ENCODE peak calls at places on chromosomes 6 and 20, in ten cellular contexts. J is CD8-positive, alpha-beta memory T cell; M is uterus; R is CD4-positive, CD25-positive, alpha-beta regulatory T cell; L is heart right ventricle; F is GM23338; I is pancreas; C is HCT116; Y is adrenal gland; Z is CD4-positive, alpha-beta memory T cell. K is an unnamed sample.
A peak's percentile ranks its signal among the peaks of the same experiment; 100 is the strongest.

GRCh38 chr6:158853072-158853871 is 34.1 kb upstream of the EZR start:
- DNase-seq in J (peak; percentile 96), M (peak; percentile 23), R (peak; percentile 84), L (no peak), F (peak; percentile 99), I (peak; percentile 93), C (peak; percentile 97), Y (peak; percentile 73), Z (peak; percentile 87), K (peak; percentile 74)

GRCh38 chr6:127972815-127973214 is 72.0 kb upstream of the THEMIS start:
- DNase-seq in J (peak; percentile 55), M (no peak), R (no peak), L (no peak), F (no peak), I (no peak), C (no peak), Y (no peak), Z (no peak), K (no peak)

GRCh38 chr20:39479196-39479810 is 517.2 kb downstream of the DHX35 start:
- DNase-seq in J (no peak), M (no peak), R (no peak), L (no peak), F (no peak), I (no peak), C (no peak), Y (no peak), Z (no peak), K (no peak)

GRCh38 chr6:109446072-109446471 is 5.5 kb downstream of the SMPD2 start:
- DNase-seq in J (no peak), M (no peak), R (no peak), L (no peak), F (no peak), I (no peak), C (no peak), Y (no peak), Z (no peak), K (no peak)

GRCh38 chr6:156852858-156853216 is 75.7 kb downstream of the ARID1B start:
- DNase-seq in J (no peak), M (no peak), R (no peak), L (no peak), F (peak; percentile 85), I (no peak), C (no peak), Y (no peak), Z (no peak), K (peak; percentile 45)

GRCh38 chr20:50003253-50003656 is 20.5 kb downstream of the SNAI1 start:
- DNase-seq in J (no peak), M (no peak), R (no peak), L (no peak), F (no peak), I (no peak), C (no peak), Y (no peak), Z (no peak), K (no peak)

GRCh38 chr6:126721581-126722145 is 381.7 kb downstream of the CENPW start:
- DNase-seq in J (no peak), M (no peak), R (no peak), L (no peak), F (no peak), I (no peak), C (peak; percentile 49), Y (no peak), Z (no peak), K (no peak)

GRCh38 chr6:2412731-2413130 is 167.3 kb upstream of the GMDS start:
- DNase-seq in J (no peak), M (no peak), R (no peak), L (no peak), F (no peak), I (no peak), C (no peak), Y (no peak), Z (no peak), K (no peak)

GRCh38 chr6:38248500-38249234 is 391.1 kb downstream of the BTBD9 start:
- DNase-seq in J (no peak), M (no peak), R (no peak), L (no peak), F (no peak), I (no peak), C (no peak), Y (no peak), Z (no peak), K (no peak)

GRCh38 chr6:82144007-82144851 is 103.3 kb downstream of the IBTK start:
- DNase-seq in J (no peak), M (peak; percentile 13), R (no peak), L (peak; percentile 53), F (no peak), I (peak; percentile 17), C (peak; percentile 75), Y (peak; percentile 80), Z (no peak), K (peak; percentile 27)

GRCh38 chr20:45946149-45946970 is 11.9 kb downstream of the PCIF1 start:
- DNase-seq in J (peak; percentile 73), M (no peak), R (no peak), L (no peak), F (no peak), I (peak; percentile 84), C (no peak), Y (peak; percentile 91), Z (peak; percentile 30), K (no peak)

GRCh38 chr20:1420066-1420465 is 27.2 kb upstream of the FKBP1A start:
- DNase-seq in J (no peak), M (no peak), R (no peak), L (no peak), F (no peak), I (no peak), C (no peak), Y (no peak), Z (no peak), K (no peak)

GRCh38 chr20:41643504-41643938 is 25.3 kb upstream of the CHD6 start:
- DNase-seq in J (no peak), M (peak; percentile 32), R (no peak), L (peak; percentile 13), F (peak; percentile 14), I (peak; percentile 34), C (peak; percentile 6), Y (peak; percentile 72), Z (no peak), K (peak; percentile 41)

GRCh38 chr20:38307371-38308046 is 3.6 kb downstream of the BPI start:
- DNase-seq in J (no peak), M (no peak), R (no peak), L (no peak), F (no peak), I (no peak), C (no peak), Y (no peak), Z (no peak), K (peak; percentile 23)

GRCh38 chr20:3698511-3699436 is 13.6 kb downstream of the SIGLEC1 start:
- DNase-seq in J (peak; percentile 40), M (no peak), R (no peak), L (no peak), F (no peak), I (no peak), C (no peak), Y (no peak), Z (no peak), K (no peak)

GRCh38 chr20:10463622-10464021 is 28.5 kb downstream of the SLX4IP start:
- DNase-seq in J (no peak), M (no peak), R (no peak), L (no peak), F (no peak), I (no peak), C (no peak), Y (no peak), Z (no peak), K (no peak)
- H3K4me1 ChIP-seq in J (no peaks in the 10 kb centered on the region), M (no peaks in the 10 kb centered on the region), R (no peaks in the 10 kb centered on the region), L (no peaks in the 10 kb centered on the region), F (peaks cover 33% of the 10 kb centered on the region), I (peaks cover 7% of the 10 kb centered on the region), C (peaks cover 18% of the 10 kb centered on the region), Y (no peaks in the 10 kb centered on the region), Z (peaks cover 7% of the 10 kb centered on the region), K (peaks cover 36% of the 10 kb centered on the region)

GRCh38 chr6:80991316-80991715 is 761.2 kb downstream of the TENT5A start:
- DNase-seq in J (no peak), M (no peak), R (no peak), L (no peak), F (no peak), I (no peak), C (no peak), Y (no peak), Z (no peak), K (peak; percentile 4)

DNA sequence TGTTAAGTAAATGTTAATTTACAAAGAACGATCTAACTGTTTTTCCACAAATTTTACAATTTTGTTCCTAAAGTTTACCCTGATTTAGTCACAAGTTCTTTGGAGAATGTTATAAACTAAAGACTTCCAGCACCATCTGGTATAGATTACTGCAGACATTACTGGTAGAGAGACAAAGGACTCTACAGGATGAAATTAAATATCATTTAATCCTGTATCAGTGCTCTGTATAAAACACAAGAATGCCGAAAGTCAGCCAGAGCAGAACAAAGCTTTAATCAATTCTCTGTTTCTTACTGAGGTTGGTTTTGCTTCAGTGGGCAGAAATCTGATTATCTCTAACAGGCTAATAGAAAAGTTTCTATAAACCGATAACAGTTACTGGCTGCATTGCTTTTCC is 763.6 kb downstream of the TENT5A start:
- DNase-seq in J (no peak), M (no peak), R (no peak), L (no peak), F (no peak), I (no peak), C (no peak), Y (no peak), Z (no peak), K (no peak)
- H3K4me1 ChIP-seq in J (no peaks in the 10 kb centered on the region), M (no peaks in the 10 kb centered on the region), R (no peaks in the 10 kb centered on the region), L (no peaks in the 10 kb centered on the region), F (no peaks in the 10 kb centered on the region), I (no peaks in the 10 kb centered on the region), C (no peaks in the 10 kb centered on the region), Y (no peaks in the 10 kb centered on the region), Z (no peaks in the 10 kb centered on the region), K (peaks cover 15% of the 10 kb centered on the region)

GRCh38 chr6:39794231-39794630 is 2.1 kb downstream of the DAAM2 start:
- DNase-seq in J (no peak), M (no peak), R (no peak), L (no peak), F (no peak), I (no peak), C (no peak), Y (no peak), Z (no peak), K (no peak)
- H3K4me1 ChIP-seq in J (no peaks in the 10 kb centered on the region), M (no peaks in the 10 kb centered on the region), R (no peaks in the 10 kb centered on the region), L (peaks cover 5% of the 10 kb centered on the region), F (peaks cover 24% of the 10 kb centered on the region), I (peaks cover 5% of the 10 kb centered on the region), C (no peaks in the 10 kb centered on the region), Y (peaks cover 3% of the 10 kb centered on the region), Z (no peaks in the 10 kb centered on the region), K (peaks cover 10% of the 10 kb centered on the region)

DNA sequence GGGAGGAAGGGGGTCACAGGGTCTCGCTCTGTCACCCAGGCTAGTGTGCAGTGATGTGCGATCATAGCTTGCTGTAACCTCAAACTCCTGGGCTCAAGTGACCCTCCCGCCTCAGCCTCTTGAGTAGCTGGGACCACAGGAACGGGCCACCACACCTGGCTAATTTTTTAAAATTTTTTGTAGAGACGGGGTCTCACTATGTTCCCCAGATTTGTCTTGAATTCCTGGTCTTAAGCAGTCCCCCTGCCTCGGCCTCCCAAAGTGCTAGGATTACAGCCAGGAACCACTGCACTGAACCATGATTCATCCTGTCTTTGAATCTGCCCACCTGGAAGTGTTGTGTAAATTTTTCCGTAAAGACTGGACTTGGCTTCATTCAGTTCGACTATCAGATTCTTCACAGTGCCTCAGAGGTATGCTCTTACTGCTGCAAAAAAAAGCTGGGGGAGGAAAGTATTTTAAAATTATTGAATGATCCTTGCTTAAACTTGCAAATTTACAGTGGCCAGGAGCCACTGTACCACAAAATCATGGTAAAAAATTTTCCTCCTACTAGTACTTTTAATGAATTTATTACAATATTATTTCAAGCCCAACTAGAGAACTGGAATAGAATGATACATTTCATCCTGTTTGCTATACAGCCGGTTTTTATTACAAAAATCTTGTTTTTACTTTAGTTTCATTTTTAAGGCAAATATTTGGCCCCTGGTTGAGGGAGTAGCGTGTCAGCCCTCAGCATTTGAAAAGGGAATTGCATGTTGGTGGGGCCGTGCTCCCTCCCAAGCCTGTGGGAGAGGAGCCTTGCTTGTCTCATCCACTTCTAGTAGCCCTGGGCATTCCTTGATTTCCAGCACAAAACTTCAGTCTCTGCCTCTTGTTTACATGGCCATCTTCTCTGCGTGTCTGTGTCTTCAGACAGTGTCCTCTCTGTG is 202.5 kb upstream of the SGK1 start:
- DNase-seq in J (no peak), M (no peak), R (no peak), L (no peak), F (no peak), I (no peak), C (no peak), Y (no peak), Z (no peak), K (no peak)
- H3K4me1 ChIP-seq in J (peaks cover 14% of the 10 kb centered on the region), M (no peaks in the 10 kb centered on the region), R (peaks cover 7% of the 10 kb centered on the region), L (no peaks in the 10 kb centered on the region), F (peaks cover 21% of the 10 kb centered on the region), I (peaks cover 27% of the 10 kb centered on the region), C (peaks cover 4% of the 10 kb centered on the region), Y (no peaks in the 10 kb centered on the region), Z (peaks cover 18% of the 10 kb centered on the region), K (no peaks in the 10 kb centered on the region)

K was measured in neural progenitor cell.